ENCODE peak calls at places on chromosomes 5 and 9, in six cellular contexts. M, J, L, P, T and X are unnamed samples.

GRCh38 chr9:95189230-95190098 is 128.0 kb downstream of the FANCC start:
- DNase-seq in M (no peak), J (no peak), L (no peak), P (no peak), T (no peak), X (no peak)

GRCh38 chr5:180159756-180160155 is 49.3 kb downstream of the RASGEF1C start:
- DNase-seq in M (no peak), J (no peak), L (no peak), P (no peak), T (no peak), X (no peak)

GRCh38 chr5:175378444-175379028 is 65.4 kb downstream of the DRD1 start:
- DNase-seq in M (no peak), J (peak), L (no peak), P (no peak), T (no peak), X (no peak)

GRCh38 chr5:104800440-104801048 is 1238.0 kb upstream of the NUDT12 start:
- DNase-seq in M (no peak), J (peak), L (no peak), P (no peak), T (peak), X (no peak)

GRCh38 chr5:125323613-125324012 is 577.2 kb upstream of the ZNF608 start:
- DNase-seq in M (no peak), J (no peak), L (no peak), P (no peak), T (no peak), X (no peak)

GRCh38 chr9:130834371-130835311 is at the start of gene ABL1:
- DNase-seq in M (peak), J (peak), L (peak), P (peak), T (peak), X (peak)

GRCh38 chr5:176846335-176847140 is 36.2 kb downstream of the UNC5A start:
- DNase-seq in M (no peak), J (no peak), L (no peak), P (no peak), T (no peak), X (no peak)

GRCh38 chr5:159106569-159107282 is 7.0 kb upstream of the EBF1 start:
- DNase-seq in M (peak), J (peak), L (peak), P (peak), T (peak), X (peak)

GRCh38 chr9:127349483-127350127 is 47.4 kb upstream of the SLC2A8 start:
- DNase-seq in M (no peak), J (no peak), L (no peak), P (no peak), T (no peak), X (no peak)

GRCh38 chr9:129552064-129552463 is 68.8 kb downstream of the C9orf50 start:
- DNase-seq in M (no peak), J (no peak), L (peak), P (no peak), T (no peak), X (no peak)

GRCh38 chr5:65142511-65143011 is 339.2 kb downstream of the ADAMTS6 start:
- DNase-seq in M (no peak), J (peak), L (no peak), P (no peak), T (peak), X (no peak)

GRCh38 chr5:82387819-82388166 is 109.6 kb upstream of the RPS23 start:
- DNase-seq in M (no peak), J (no peak), L (no peak), P (no peak), T (no peak), X (no peak)
- H3K27ac ChIP-seq in M (no peak), J (peak), L (no peak), P (no peak), T (no peak), X (no peak)

GRCh38 chr9:26502311-26502710 is 390.3 kb downstream of the CAAP1 start:
- DNase-seq in M (no peak), J (peak), L (no peak), P (no peak), T (peak), X (no peak)
- TF ChIP-seq CTCF in M (no peak), J (peak), L (no peak), P (no peak), T (peak), X (no peak)

DNA sequence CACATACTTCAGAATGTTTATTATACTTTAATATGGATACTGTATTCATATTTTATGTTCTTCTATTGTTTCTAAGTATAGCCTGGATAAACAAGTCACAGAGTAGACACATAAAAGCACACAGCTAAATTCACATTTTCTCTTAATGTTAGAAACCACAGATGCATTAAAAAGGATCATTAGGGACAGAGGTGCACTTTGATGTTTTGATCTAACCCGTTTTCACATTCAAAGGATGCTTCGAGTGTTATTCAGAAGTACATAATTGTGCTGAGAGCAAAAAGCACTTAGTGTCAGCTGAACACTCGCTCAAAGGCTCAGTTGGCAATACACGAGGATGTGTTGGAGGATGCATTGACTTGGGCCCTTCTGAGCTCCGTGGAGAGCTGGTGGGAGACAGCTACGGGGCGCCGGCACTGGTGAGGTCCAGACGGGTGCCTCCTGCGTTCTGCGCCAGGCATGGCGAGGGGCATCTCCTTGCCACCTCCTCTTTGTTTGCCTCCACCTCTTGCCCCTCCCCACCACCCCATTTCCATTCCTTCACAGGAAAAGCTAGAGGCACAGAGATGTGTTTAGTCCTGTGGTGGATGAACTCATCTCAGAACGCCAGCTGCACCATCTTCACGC is 35.5 kb downstream of the MED10 start:
- DNase-seq in M (no peak), J (no peak), L (no peak), P (no peak), T (no peak), X (no peak)
- H3K27ac ChIP-seq in M (no peak), J (no peak), L (no peak), P (no peak), T (no peak), X (no peak)

GRCh38 chr5:171865431-171865830 is 79.8 kb downstream of the SMIM23 start:
- DNase-seq in M (no peak), J (no peak), L (no peak), P (no peak), T (no peak), X (no peak)

GRCh38 chr5:171863928-171864327 is 78.3 kb downstream of the SMIM23 start:
- DNase-seq in M (no peak), J (no peak), L (no peak), P (no peak), T (no peak), X (no peak)

GRCh38 chr5:171869956-171870355 is 84.3 kb downstream of the SMIM23 start:
- DNase-seq in M (no peak), J (no peak), L (no peak), P (no peak), T (no peak), X (no peak)

GRCh38 chr5:171868236-171868635 is 82.6 kb downstream of the SMIM23 start:
- DNase-seq in M (no peak), J (no peak), L (no peak), P (no peak), T (no peak), X (no peak)

DNA sequence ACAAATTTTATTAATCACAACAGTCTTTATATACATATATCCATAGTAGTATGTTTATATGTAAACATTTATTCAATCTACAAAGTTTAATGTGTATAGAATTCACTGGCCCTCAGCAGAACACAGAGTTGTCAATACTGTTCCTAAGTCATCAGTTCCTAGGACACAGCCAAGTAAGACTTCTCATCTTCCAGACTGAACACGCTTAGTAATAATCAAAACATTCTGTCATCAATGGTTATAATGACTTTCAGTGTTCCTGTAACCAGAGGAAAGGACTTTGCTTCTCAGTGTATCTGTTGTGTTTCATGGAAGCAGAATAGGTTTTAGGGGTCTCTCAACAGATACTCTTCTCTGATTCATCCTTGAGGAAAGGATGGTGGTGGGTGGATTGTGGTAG is 82.2 kb downstream of the SMIM23 start:
- DNase-seq in M (no peak), J (no peak), L (no peak), P (no peak), T (no peak), X (no peak)
- TF ChIP-seq CTCF in M (no peak), J (no peak), L (no peak), P (no peak), T (no peak), X (no peak)

DNA sequence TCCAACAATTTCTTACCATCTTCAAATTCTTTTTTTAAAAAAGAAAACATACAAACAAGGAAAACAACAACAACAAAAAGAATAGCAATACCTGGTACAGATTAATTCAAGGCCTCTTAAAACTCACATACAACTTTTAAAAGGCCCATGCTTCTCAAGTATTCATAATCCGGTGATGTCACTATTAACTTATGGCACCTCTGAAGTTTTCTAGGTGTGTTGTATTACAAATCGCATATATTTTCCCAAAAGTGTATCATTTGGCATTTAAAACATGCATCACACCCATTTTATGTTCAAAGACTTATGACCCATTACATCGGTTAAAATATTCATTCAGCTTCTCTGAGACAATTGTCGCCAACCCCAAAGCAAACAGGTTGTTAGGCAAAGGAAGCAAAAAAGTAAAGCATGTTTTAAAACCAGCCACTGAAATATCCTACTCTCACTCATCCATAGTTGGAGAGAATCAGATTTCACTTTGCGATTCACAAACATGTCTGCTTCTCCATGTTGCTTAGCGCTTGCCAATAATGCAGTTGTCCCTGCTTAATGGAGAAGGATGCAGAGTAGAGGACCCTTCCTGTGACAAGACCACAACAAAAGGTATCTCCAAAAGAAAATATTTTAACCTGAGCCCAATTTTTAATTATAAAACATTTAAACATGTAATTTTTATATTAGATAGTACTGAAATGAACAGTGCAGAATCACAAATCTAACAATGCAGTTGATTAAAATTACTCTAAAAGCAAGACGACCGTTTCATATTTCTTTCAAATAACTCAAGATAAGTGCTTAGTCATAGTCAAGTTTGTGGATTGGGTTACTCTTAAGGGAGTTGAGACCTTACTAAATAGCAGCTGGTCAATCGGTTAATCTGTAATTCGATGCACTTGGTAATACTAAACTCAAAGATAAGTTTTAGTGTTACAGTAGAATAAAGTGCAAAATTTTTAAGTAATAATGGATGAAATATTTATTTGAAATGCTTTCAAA is 1.6 kb downstream of the SKP1 start:
- DNase-seq in M (no peak), J (peak), L (no peak), P (no peak), T (peak), X (no peak)
- H3K27ac ChIP-seq in M (peak), J (peak), L (no peak), P (peak), T (no peak), X (peak)